ENCODE peak calls at places on chromosomes 2 and 18, in five cellular contexts. R is IMR-90, P is heart left ventricle, E is uterus, N is OCI-LY7. I is an unnamed sample.
A peak's percentile ranks its signal among the peaks of the same experiment; 100 is the strongest.

GRCh38 chr2:235637906-235638305 is 144.1 kb downstream of the AGAP1 start:
- DNase-seq in R (no peak), P (no peak), E (no peak), N (no peak), I (no peak)

GRCh38 chr2:177712462-177712861 is 319.9 kb downstream of the AGPS start:
- DNase-seq in R (no peak), P (no peak), E (no peak), N (no peak), I (no peak)

GRCh38 chr2:42238644-42239288 is 69.6 kb downstream of the EML4 start:
- DNase-seq in R (no peak), P (peak; percentile 25), E (peak; percentile 26), N (peak; percentile 76), I (no peak)

GRCh38 chr2:149221898-149222297 is 108.5 kb upstream of the LYPD6 start:
- DNase-seq in R (no peak), P (no peak), E (no peak), N (no peak), I (no peak)

GRCh38 chr2:55159037-55159651 is 72.9 kb downstream of the CLHC1 start:
- DNase-seq in R (no peak), P (peak; percentile 79), E (peak; percentile 50), N (peak; percentile 91), I (peak; percentile 68)

GRCh38 chr2:147711031-147711430 is 133.8 kb upstream of the ACVR2A start:
- DNase-seq in R (peak; percentile 15), P (no peak), E (no peak), N (no peak), I (no peak)

GRCh38 chr2:14826518-14826917 is 194.0 kb downstream of the LRATD1 start:
- DNase-seq in R (no peak), P (no peak), E (no peak), N (no peak), I (no peak)

GRCh38 chr2:230423851-230424458 is 8.0 kb downstream of the SP100 start:
- DNase-seq in R (peak; percentile 49), P (no peak), E (no peak), N (no peak), I (no peak)

GRCh38 chr2:119736021-119736420 is 23.7 kb upstream of the PTPN4 start:
- DNase-seq in R (no peak), P (no peak), E (no peak), N (no peak), I (no peak)

GRCh38 chr18:31321719-31322118 is 3.8 kb downstream of the DSG1 start:
- DNase-seq in R (no peak), P (no peak), E (no peak), N (no peak), I (no peak)

GRCh38 chr2:174025271-174026121 is 60.3 kb upstream of the SP3 start:
- DNase-seq in R (peak; percentile 89), P (peak; percentile 82), E (peak; percentile 93), N (no peak), I (peak; percentile 85)

GRCh38 chr2:156486175-156486574 is 50.0 kb downstream of the GPD2 start:
- DNase-seq in R (peak; percentile 60), P (no peak), E (no peak), N (no peak), I (no peak)

GRCh38 chr2:191728710-191729597 is 51.0 kb downstream of the NABP1 start:
- DNase-seq in R (peak; percentile 49), P (no peak), E (no peak), N (no peak), I (no peak)

GRCh38 chr2:73870084-73870483 is 22.7 kb upstream of the ACTG2 start:
- DNase-seq in R (peak; percentile 98), P (peak; percentile 88), E (peak; percentile 90), N (no peak), I (no peak)

GRCh38 chr18:26549103-26549485 is 741 bp upstream of the KCTD1 start:
- DNase-seq in R (peak; percentile 31), P (peak; percentile 38), E (no peak), N (peak; percentile 29), I (peak; percentile 55)

GRCh38 chr2:96702098-96702785 is 37.6 kb downstream of the LMAN2L start:
- DNase-seq in R (no peak), P (no peak), E (no peak), N (no peak), I (no peak)

DNA sequence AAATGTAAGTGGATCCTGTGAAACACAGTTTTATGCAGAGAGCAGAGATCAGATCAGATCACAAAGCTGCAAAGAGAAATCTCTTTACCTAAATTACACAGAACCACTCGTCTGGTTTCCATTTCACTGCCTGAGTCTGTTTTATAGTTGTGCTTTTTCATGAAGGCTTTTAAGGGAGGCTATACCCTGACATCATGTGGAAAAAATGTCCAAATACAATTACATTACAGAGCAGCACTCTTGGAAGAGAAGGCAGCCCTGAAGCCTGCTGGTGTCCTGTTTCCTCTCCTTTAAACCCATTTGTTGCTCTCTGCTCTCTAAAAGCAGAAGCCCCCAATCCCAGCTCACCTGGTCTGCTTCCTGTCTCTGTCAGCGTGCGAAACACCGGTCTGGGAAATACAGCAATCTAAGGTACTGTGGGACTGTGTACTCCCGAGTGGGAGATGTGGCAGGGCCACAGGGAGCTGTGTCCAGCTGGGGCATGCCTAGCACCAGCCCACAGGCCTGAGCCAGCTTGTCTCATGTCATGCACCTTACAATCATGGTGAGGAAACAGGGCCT is 24.8 kb upstream of the ZFP36L2 start:
- DNase-seq in R (peak; percentile 86), P (no peak), E (peak; percentile 57), N (no peak), I (no peak)
- TF ChIP-seq CTCF in R (no peak), P (no peak), E (no peak), N (no peak), I (no peak)

GRCh38 chr2:9240745-9241144 is 34.1 kb downstream of the ASAP2 start:
- DNase-seq in R (no peak), P (no peak), E (peak; percentile 67), N (no peak), I (no peak)

GRCh38 chr2:9236867-9237266 is 30.3 kb downstream of the ASAP2 start:
- DNase-seq in R (no peak), P (no peak), E (peak; percentile 28), N (no peak), I (no peak)

GRCh38 chr2:9237831-9238230 is 31.2 kb downstream of the ASAP2 start:
- DNase-seq in R (no peak), P (no peak), E (no peak), N (no peak), I (no peak)

GRCh38 chr2:9238927-9239326 is 32.3 kb downstream of the ASAP2 start:
- DNase-seq in R (no peak), P (no peak), E (no peak), N (no peak), I (no peak)

GRCh38 chr2:9239616-9240015 is 33.0 kb downstream of the ASAP2 start:
- DNase-seq in R (no peak), P (no peak), E (no peak), N (no peak), I (no peak)
- H3K4me1 ChIP-seq in R (peaks cover 25% of the 10 kb centered on the region), P (peaks cover 49% of the 10 kb centered on the region), E (peaks cover 17% of the 10 kb centered on the region), N (no peaks in the 10 kb centered on the region), I (peaks cover 14% of the 10 kb centered on the region)

DNA sequence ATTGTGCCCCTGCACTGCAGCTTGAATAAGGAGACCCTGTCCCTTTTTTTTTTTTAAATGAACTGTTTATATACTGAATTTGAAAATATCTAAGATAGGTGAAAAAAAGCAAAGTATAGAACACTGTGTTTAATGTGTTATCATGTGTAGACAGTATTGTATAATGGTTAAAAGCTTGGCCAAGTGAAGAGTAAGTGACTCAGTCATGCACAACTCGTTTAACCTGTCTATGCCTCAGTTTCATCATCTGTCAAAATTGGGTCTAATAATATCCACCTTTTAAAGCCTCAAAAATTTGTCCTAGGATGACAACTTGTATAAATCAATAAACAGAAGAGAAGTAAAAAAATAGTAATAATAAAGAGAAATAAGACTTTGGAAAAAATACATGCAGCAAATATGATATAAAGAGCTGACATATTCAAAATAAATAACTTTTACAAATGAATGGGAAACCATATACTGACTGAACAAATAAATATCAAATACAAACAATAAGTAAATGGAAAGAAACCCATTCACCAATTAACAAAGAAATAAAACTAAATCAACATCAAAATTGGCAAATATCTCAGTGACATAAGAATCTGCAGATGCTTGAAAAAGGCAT is 113.7 kb downstream of the C2orf74 start:
- DNase-seq in R (no peak), P (no peak), E (no peak), N (no peak), I (no peak)
- H3K36me3 ChIP-seq in R (peaks cover 31% of the 10 kb centered on the region), P (peaks cover 82% of the 10 kb centered on the region), E (no peaks in the 10 kb centered on the region), N (peaks cover 98% of the 10 kb centered on the region), I (peaks cover 79% of the 10 kb centered on the region)

GRCh38 chr2:46780411-46780800 is 135.2 kb downstream of the MCFD2 start:
- DNase-seq in R (no peak), P (peak; percentile 49), E (peak; percentile 61), N (no peak), I (peak; percentile 57)

GRCh38 chr2:46778516-46778915 is 137.1 kb downstream of the MCFD2 start:
- DNase-seq in R (no peak), P (no peak), E (no peak), N (no peak), I (no peak)

GRCh38 chr2:46781468-46782189 is 134.0 kb downstream of the MCFD2 start:
- DNase-seq in R (no peak), P (no peak), E (no peak), N (no peak), I (no peak)

GRCh38 chr2:46779447-46779941 is 136.1 kb downstream of the MCFD2 start:
- DNase-seq in R (peak; percentile 59), P (no peak), E (peak; percentile 43), N (no peak), I (no peak)

DNA sequence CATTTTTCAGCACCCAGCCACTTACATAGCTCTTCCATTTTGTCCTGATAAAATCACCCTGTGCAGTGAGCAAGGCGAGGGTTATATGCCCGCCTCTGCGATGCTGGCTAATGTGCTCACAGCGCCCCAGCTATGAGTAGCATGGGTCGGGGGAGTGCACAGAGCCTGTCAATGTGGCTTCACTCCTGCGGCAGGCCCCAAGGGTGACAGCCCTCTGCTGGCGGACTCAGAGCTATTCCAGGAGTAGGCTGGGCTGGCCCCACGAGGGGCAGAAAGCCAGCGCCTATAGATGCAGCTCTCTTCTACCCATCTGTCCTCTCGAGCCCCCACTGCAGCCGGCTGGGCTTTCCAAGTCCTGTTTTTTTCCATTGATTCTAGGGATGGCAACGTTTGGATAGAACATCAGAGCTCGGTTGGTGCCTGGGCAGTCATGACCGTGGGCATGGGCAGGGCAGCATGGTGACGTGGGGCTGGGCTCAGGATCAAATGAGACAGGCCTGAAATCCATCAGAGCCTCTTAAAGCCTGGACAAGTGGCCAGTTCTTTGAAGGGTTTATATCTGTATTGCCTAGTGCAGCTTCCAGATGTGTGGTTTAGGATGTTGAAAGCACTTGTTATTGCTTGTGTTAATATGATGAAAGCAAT is 134.7 kb downstream of the MCFD2 start:
- DNase-seq in R (peak; percentile 56), P (peak; percentile 52), E (peak; percentile 66), N (peak; percentile 8), I (peak; percentile 52)
- TF ChIP-seq CTCF in R (peak; percentile 34), P (peak; percentile 11), E (no peak), N (peak; percentile 42), I (no peak)

DNA sequence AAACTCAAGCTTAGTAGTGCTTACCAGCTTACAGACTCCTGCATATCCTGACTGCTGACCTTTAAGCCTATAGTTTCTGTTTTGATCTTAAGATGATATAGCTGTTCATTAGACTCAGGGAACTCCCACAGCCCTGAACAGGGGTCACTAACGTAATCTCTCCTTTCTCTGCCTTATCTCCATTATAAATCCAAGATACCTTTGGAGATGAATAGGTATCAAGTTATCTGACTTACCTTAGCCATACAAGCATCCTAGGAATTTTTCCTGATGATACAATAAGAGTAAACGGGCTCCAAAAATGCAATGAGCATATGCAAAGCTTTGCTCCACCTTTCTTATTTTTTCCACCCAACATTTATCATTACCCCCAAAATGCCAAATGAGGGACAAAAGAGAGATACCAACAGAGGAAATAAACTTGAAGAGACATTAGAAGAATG is 93.6 kb upstream of the RBBP8 start:
- DNase-seq in R (no peak), P (no peak), E (no peak), N (no peak), I (no peak)
- H3K4me1 ChIP-seq in R (peaks cover 21% of the 10 kb centered on the region), P (no peaks in the 10 kb centered on the region), E (no peaks in the 10 kb centered on the region), N (no peaks in the 10 kb centered on the region), I (no peaks in the 10 kb centered on the region)